ENCODE peak calls at places on chromosomes 2 and 18, in nine cellular contexts. One of them, this sample, is unnamed.

GRCh38 chr2:174300114-174300513 is 34.6 kb upstream of the SP9 start:
- DNase-seq in sigmoid colon: no peak
- DNase-seq in GM12891: no peak
- DNase-seq in heart left ventricle: no peak
- DNase-seq in endothelial cell of umbilical vein: no peak
- DNase-seq in esophagus squamous epithelium: no peak
- DNase-seq in breast epithelium: no peak
- DNase-seq in tibial nerve: no peak
- DNase-seq in adrenal gland: no peak
- DNase-seq in this sample: no peak

GRCh38 chr2:20494246-20494645 is 47.4 kb downstream of the RHOB start:
- DNase-seq in sigmoid colon: no peak
- DNase-seq in GM12891: no peak
- DNase-seq in heart left ventricle: no peak
- DNase-seq in endothelial cell of umbilical vein: no peak
- DNase-seq in esophagus squamous epithelium: no peak
- DNase-seq in breast epithelium: no peak
- DNase-seq in tibial nerve: no peak
- DNase-seq in adrenal gland: no peak
- DNase-seq in this sample: no peak

GRCh38 chr2:170660406-170660805 is 54.7 kb upstream of the SP5 start:
- DNase-seq in sigmoid colon: no peak
- DNase-seq in GM12891: no peak
- DNase-seq in heart left ventricle: no peak
- DNase-seq in endothelial cell of umbilical vein: peak
- DNase-seq in esophagus squamous epithelium: no peak
- DNase-seq in breast epithelium: no peak
- DNase-seq in tibial nerve: no peak
- DNase-seq in adrenal gland: no peak
- DNase-seq in this sample: no peak

GRCh38 chr2:158893057-158893456 is 75.4 kb upstream of the TANC1 start:
- DNase-seq in sigmoid colon: no peak
- DNase-seq in GM12891: no peak
- DNase-seq in heart left ventricle: no peak
- DNase-seq in endothelial cell of umbilical vein: no peak
- DNase-seq in esophagus squamous epithelium: no peak
- DNase-seq in breast epithelium: peak
- DNase-seq in tibial nerve: no peak
- DNase-seq in adrenal gland: no peak
- DNase-seq in this sample: no peak

GRCh38 chr2:150587547-150588209 is 100.2 kb upstream of the RND3 start:
- DNase-seq in sigmoid colon: no peak
- DNase-seq in GM12891: no peak
- DNase-seq in heart left ventricle: no peak
- DNase-seq in endothelial cell of umbilical vein: no peak
- DNase-seq in esophagus squamous epithelium: no peak
- DNase-seq in breast epithelium: no peak
- DNase-seq in tibial nerve: no peak
- DNase-seq in adrenal gland: no peak
- DNase-seq in this sample: no peak

GRCh38 chr2:27322301-27322765 is 564 bp downstream of the MPV17 start:
- DNase-seq in sigmoid colon: no peak
- DNase-seq in GM12891: no peak
- DNase-seq in heart left ventricle: no peak
- DNase-seq in endothelial cell of umbilical vein: no peak
- DNase-seq in esophagus squamous epithelium: no peak
- DNase-seq in breast epithelium: no peak
- DNase-seq in tibial nerve: no peak
- DNase-seq in adrenal gland: peak
- DNase-seq in this sample: no peak

GRCh38 chr2:119015849-119016248 is 73.9 kb downstream of the MARCO start:
- DNase-seq in sigmoid colon: no peak
- DNase-seq in GM12891: no peak
- DNase-seq in heart left ventricle: no peak
- DNase-seq in endothelial cell of umbilical vein: no peak
- DNase-seq in esophagus squamous epithelium: no peak
- DNase-seq in breast epithelium: no peak
- DNase-seq in tibial nerve: no peak
- DNase-seq in adrenal gland: no peak
- DNase-seq in this sample: no peak

GRCh38 chr2:85265304-85265703 is 62.5 kb downstream of the TGOLN2 start:
- DNase-seq in sigmoid colon: peak
- DNase-seq in GM12891: no peak
- DNase-seq in heart left ventricle: peak
- DNase-seq in endothelial cell of umbilical vein: no peak
- DNase-seq in esophagus squamous epithelium: no peak
- DNase-seq in breast epithelium: no peak
- DNase-seq in tibial nerve: no peak
- DNase-seq in adrenal gland: no peak
- DNase-seq in this sample: no peak

GRCh38 chr2:113098061-113098460 is 29.3 kb upstream of the IL1RN start:
- DNase-seq in sigmoid colon: no peak
- DNase-seq in GM12891: no peak
- DNase-seq in heart left ventricle: no peak
- DNase-seq in endothelial cell of umbilical vein: no peak
- DNase-seq in esophagus squamous epithelium: no peak
- DNase-seq in breast epithelium: no peak
- DNase-seq in tibial nerve: no peak
- DNase-seq in adrenal gland: no peak
- DNase-seq in this sample: no peak

GRCh38 chr2:109419960-109420370 is 193.8 kb downstream of the SEPTIN10 start:
- DNase-seq in sigmoid colon: no peak
- DNase-seq in GM12891: no peak
- DNase-seq in heart left ventricle: peak
- DNase-seq in endothelial cell of umbilical vein: peak
- DNase-seq in esophagus squamous epithelium: no peak
- DNase-seq in breast epithelium: no peak
- DNase-seq in tibial nerve: no peak
- DNase-seq in adrenal gland: peak
- DNase-seq in this sample: no peak

GRCh38 chr2:85702172-85702571 is 8.0 kb downstream of the GNLY start:
- DNase-seq in sigmoid colon: no peak
- DNase-seq in GM12891: no peak
- DNase-seq in heart left ventricle: no peak
- DNase-seq in endothelial cell of umbilical vein: peak
- DNase-seq in esophagus squamous epithelium: no peak
- DNase-seq in breast epithelium: no peak
- DNase-seq in tibial nerve: no peak
- DNase-seq in adrenal gland: no peak
- DNase-seq in this sample: no peak

GRCh38 chr18:35949903-35950627 is 22.4 kb upstream of the RMP24 start:
- DNase-seq in sigmoid colon: peak
- DNase-seq in GM12891: peak
- DNase-seq in heart left ventricle: peak
- DNase-seq in endothelial cell of umbilical vein: peak
- DNase-seq in esophagus squamous epithelium: no peak
- DNase-seq in breast epithelium: no peak
- DNase-seq in tibial nerve: peak
- DNase-seq in adrenal gland: peak
- DNase-seq in this sample: peak

GRCh38 chr18:8721716-8722115 is 16.4 kb downstream of the MTCL1 start:
- DNase-seq in sigmoid colon: no peak
- DNase-seq in GM12891: no peak
- DNase-seq in heart left ventricle: no peak
- DNase-seq in endothelial cell of umbilical vein: no peak
- DNase-seq in esophagus squamous epithelium: no peak
- DNase-seq in breast epithelium: no peak
- DNase-seq in tibial nerve: no peak
- DNase-seq in adrenal gland: no peak
- DNase-seq in this sample: no peak

GRCh38 chr2:240469747-240470146 is 34.3 kb downstream of the GPC1 start:
- DNase-seq in sigmoid colon: no peak
- DNase-seq in GM12891: no peak
- DNase-seq in heart left ventricle: peak
- DNase-seq in endothelial cell of umbilical vein: no peak
- DNase-seq in esophagus squamous epithelium: no peak
- DNase-seq in breast epithelium: peak
- DNase-seq in tibial nerve: no peak
- DNase-seq in adrenal gland: peak
- DNase-seq in this sample: no peak

GRCh38 chr2:178845565-178846457 is 38.6 kb upstream of the TTN start:
- DNase-seq in sigmoid colon: no peak
- DNase-seq in GM12891: no peak
- DNase-seq in heart left ventricle: no peak
- DNase-seq in endothelial cell of umbilical vein: no peak
- DNase-seq in esophagus squamous epithelium: no peak
- DNase-seq in breast epithelium: no peak
- DNase-seq in tibial nerve: no peak
- DNase-seq in adrenal gland: no peak
- DNase-seq in this sample: no peak

GRCh38 chr2:27544143-27544821 is 38.6 kb upstream of the ZNF512 start:
- DNase-seq in sigmoid colon: no peak
- DNase-seq in GM12891: no peak
- DNase-seq in heart left ventricle: no peak
- DNase-seq in endothelial cell of umbilical vein: no peak
- DNase-seq in esophagus squamous epithelium: no peak
- DNase-seq in breast epithelium: no peak
- DNase-seq in tibial nerve: no peak
- DNase-seq in adrenal gland: no peak
- DNase-seq in this sample: no peak

GRCh38 chr2:237227190-237227988 is 141.7 kb downstream of the COPS8 start:
- DNase-seq in sigmoid colon: no peak
- DNase-seq in GM12891: no peak
- DNase-seq in heart left ventricle: no peak
- DNase-seq in endothelial cell of umbilical vein: peak
- DNase-seq in esophagus squamous epithelium: no peak
- DNase-seq in breast epithelium: no peak
- DNase-seq in tibial nerve: no peak
- DNase-seq in adrenal gland: no peak
- DNase-seq in this sample: no peak

GRCh38 chr2:57373530-57373929 is 673.1 kb upstream of the VRK2 start:
- DNase-seq in sigmoid colon: no peak
- DNase-seq in GM12891: no peak
- DNase-seq in heart left ventricle: no peak
- DNase-seq in endothelial cell of umbilical vein: peak
- DNase-seq in esophagus squamous epithelium: no peak
- DNase-seq in breast epithelium: no peak
- DNase-seq in tibial nerve: no peak
- DNase-seq in adrenal gland: no peak
- DNase-seq in this sample: no peak

GRCh38 chr2:59680863-59681262 is 872.6 kb downstream of the BCL11A start:
- DNase-seq in sigmoid colon: no peak
- DNase-seq in GM12891: no peak
- DNase-seq in heart left ventricle: no peak
- DNase-seq in endothelial cell of umbilical vein: no peak
- DNase-seq in esophagus squamous epithelium: no peak
- DNase-seq in breast epithelium: peak
- DNase-seq in tibial nerve: no peak
- DNase-seq in adrenal gland: no peak
- DNase-seq in this sample: no peak

GRCh38 chr18:41244751-41245150 is 710.3 kb upstream of the PIK3C3 start:
- DNase-seq in sigmoid colon: no peak
- DNase-seq in GM12891: no peak
- DNase-seq in heart left ventricle: no peak
- DNase-seq in endothelial cell of umbilical vein: no peak
- DNase-seq in esophagus squamous epithelium: no peak
- DNase-seq in breast epithelium: no peak
- DNase-seq in tibial nerve: no peak
- DNase-seq in adrenal gland: no peak
- DNase-seq in this sample: no peak

GRCh38 chr2:108355907-108356734 is 21.6 kb upstream of the SULT1C4 start:
- DNase-seq in sigmoid colon: no peak
- DNase-seq in GM12891: no peak
- DNase-seq in heart left ventricle: no peak
- DNase-seq in endothelial cell of umbilical vein: no peak
- DNase-seq in esophagus squamous epithelium: no peak
- DNase-seq in breast epithelium: no peak
- DNase-seq in tibial nerve: no peak
- DNase-seq in adrenal gland: no peak
- DNase-seq in this sample: no peak
- TF ChIP-seq POLR2A in sigmoid colon: no peak
- TF ChIP-seq POLR2A in GM12891: no peak
- TF ChIP-seq POLR2A in heart left ventricle: no peak
- TF ChIP-seq POLR2A in endothelial cell of umbilical vein: no peak
- TF ChIP-seq POLR2A in esophagus squamous epithelium: no peak
- TF ChIP-seq POLR2A in breast epithelium: no peak
- TF ChIP-seq POLR2A in tibial nerve: no peak
- TF ChIP-seq POLR2A in adrenal gland: no peak
- TF ChIP-seq POLR2A in this sample: no peak

DNA sequence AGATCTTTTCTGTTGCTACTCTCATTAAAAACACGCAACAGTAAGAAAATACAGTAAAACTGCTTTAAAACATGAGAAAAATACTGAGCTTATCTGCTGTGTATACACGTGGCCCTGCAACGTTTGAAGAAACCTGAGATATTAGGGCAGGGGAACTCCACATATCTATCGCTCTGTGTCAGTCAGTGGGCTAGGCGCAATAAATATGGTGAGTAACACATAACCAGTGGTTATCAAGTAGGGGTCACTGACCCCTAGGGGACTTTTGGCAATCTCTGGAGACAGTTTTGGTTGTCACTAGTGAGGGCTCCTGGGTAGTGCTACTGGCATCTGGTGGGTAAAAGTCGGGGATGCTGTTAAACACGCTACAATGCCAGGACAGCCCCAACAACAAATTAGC is 14.9 kb downstream of the STAT1 start:
- DNase-seq in sigmoid colon: no peak
- DNase-seq in GM12891: no peak
- DNase-seq in heart left ventricle: no peak
- DNase-seq in endothelial cell of umbilical vein: no peak
- DNase-seq in esophagus squamous epithelium: no peak
- DNase-seq in breast epithelium: no peak
- DNase-seq in tibial nerve: no peak
- DNase-seq in adrenal gland: no peak
- DNase-seq in this sample: no peak
- TF ChIP-seq POLR2A in sigmoid colon: no peak
- TF ChIP-seq POLR2A in GM12891: no peak
- TF ChIP-seq POLR2A in heart left ventricle: no peak
- TF ChIP-seq POLR2A in endothelial cell of umbilical vein: no peak
- TF ChIP-seq POLR2A in esophagus squamous epithelium: no peak
- TF ChIP-seq POLR2A in breast epithelium: no peak
- TF ChIP-seq POLR2A in tibial nerve: no peak
- TF ChIP-seq POLR2A in adrenal gland: no peak
- TF ChIP-seq POLR2A in this sample: no peak

DNA sequence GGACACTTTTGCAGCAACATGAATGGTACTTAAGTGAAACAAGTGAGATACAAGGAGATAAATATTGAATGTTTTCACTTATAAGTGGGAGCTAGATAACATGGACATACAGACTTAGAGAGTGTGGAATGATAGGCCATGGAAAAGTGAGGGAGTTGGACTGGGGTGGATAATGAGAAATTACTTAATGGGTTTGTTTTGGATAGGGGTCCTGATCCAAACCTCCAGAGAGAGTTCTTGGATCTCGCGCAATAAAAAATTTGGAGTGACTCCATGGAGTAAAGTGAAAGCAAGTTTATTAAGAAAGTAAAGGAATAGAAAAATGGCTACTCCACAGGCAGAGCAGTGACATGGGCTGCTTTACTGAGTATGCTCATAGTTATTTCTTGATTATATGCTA is 508.9 kb downstream of the CNTNAP5 start:
- DNase-seq in sigmoid colon: no peak
- DNase-seq in GM12891: no peak
- DNase-seq in heart left ventricle: no peak
- DNase-seq in endothelial cell of umbilical vein: no peak
- DNase-seq in esophagus squamous epithelium: no peak
- DNase-seq in breast epithelium: no peak
- DNase-seq in tibial nerve: no peak
- DNase-seq in adrenal gland: no peak
- DNase-seq in this sample: no peak
- TF ChIP-seq POLR2A in sigmoid colon: no peak
- TF ChIP-seq POLR2A in GM12891: no peak
- TF ChIP-seq POLR2A in heart left ventricle: no peak
- TF ChIP-seq POLR2A in endothelial cell of umbilical vein: no peak
- TF ChIP-seq POLR2A in esophagus squamous epithelium: no peak
- TF ChIP-seq POLR2A in breast epithelium: no peak
- TF ChIP-seq POLR2A in tibial nerve: no peak
- TF ChIP-seq POLR2A in adrenal gland: no peak
- TF ChIP-seq POLR2A in this sample: no peak

GRCh38 chr2:134674687-134675086 is 44.1 kb downstream of the TMEM163 start:
- DNase-seq in sigmoid colon: no peak
- DNase-seq in GM12891: no peak
- DNase-seq in heart left ventricle: no peak
- DNase-seq in endothelial cell of umbilical vein: no peak
- DNase-seq in esophagus squamous epithelium: no peak
- DNase-seq in breast epithelium: no peak
- DNase-seq in tibial nerve: no peak
- DNase-seq in adrenal gland: no peak
- DNase-seq in this sample: no peak
- TF ChIP-seq POLR2A in sigmoid colon: no peak
- TF ChIP-seq POLR2A in GM12891: no peak
- TF ChIP-seq POLR2A in heart left ventricle: no peak
- TF ChIP-seq POLR2A in endothelial cell of umbilical vein: no peak
- TF ChIP-seq POLR2A in esophagus squamous epithelium: no peak
- TF ChIP-seq POLR2A in breast epithelium: no peak
- TF ChIP-seq POLR2A in tibial nerve: no peak
- TF ChIP-seq POLR2A in adrenal gland: no peak
- TF ChIP-seq POLR2A in this sample: no peak

This sample was measured in erythroblast.